ENCODE peak calls at places on chromosomes 5 and 9, in four cellular contexts. One of them, this sample, is unnamed.

GRCh38 chr9:126745574-126746411 is 59.0 kb upstream of the ZBTB43 start:
- DNase-seq in heart left ventricle: no peak
- DNase-seq in HCT116: no peak
- DNase-seq in transverse colon: no peak
- DNase-seq in this sample: no peak

GRCh38 chr5:154937186-154937717 is 759 bp downstream of the GEMIN5 start:
- DNase-seq in HCT116: no peak
- DNase-seq in heart left ventricle: no peak
- DNase-seq in transverse colon: no peak
- DNase-seq in this sample: no peak

GRCh38 chr5:38410304-38410990 is 146.0 kb downstream of the LIFR start:
- DNase-seq in heart left ventricle: no peak
- DNase-seq in transverse colon: no peak
- DNase-seq in HCT116: no peak
- DNase-seq in this sample: no peak

GRCh38 chr5:43242196-43242595 is 50.2 kb downstream of the NIM1K start:
- DNase-seq in transverse colon: no peak
- DNase-seq in heart left ventricle: no peak
- DNase-seq in HCT116: no peak
- DNase-seq in this sample: no peak

GRCh38 chr9:96674914-96675538 is 19.9 kb upstream of the PRXL2C start:
- DNase-seq in transverse colon: no peak
- DNase-seq in HCT116: peak; percentile 81
- DNase-seq in heart left ventricle: no peak
- DNase-seq in this sample: peak; percentile 82

GRCh38 chr5:3202570-3202969 is 393.1 kb upstream of the IRX1 start:
- DNase-seq in HCT116: no peak
- DNase-seq in heart left ventricle: no peak
- DNase-seq in transverse colon: no peak
- DNase-seq in this sample: no peak

GRCh38 chr9:129414377-129415021 is 206.4 kb downstream of the C9orf50 start:
- DNase-seq in HCT116: no peak
- DNase-seq in transverse colon: peak; percentile 45
- DNase-seq in heart left ventricle: peak; percentile 43
- DNase-seq in this sample: no peak

GRCh38 chr5:151660616-151661015 is 26.1 kb downstream of the SPARC start:
- DNase-seq in transverse colon: no peak
- DNase-seq in heart left ventricle: no peak
- DNase-seq in HCT116: no peak
- DNase-seq in this sample: peak; percentile 35

GRCh38 chr5:176573564-176574296 is 24.6 kb downstream of the CDHR2 start:
- DNase-seq in transverse colon: peak; percentile 73
- DNase-seq in heart left ventricle: peak; percentile 70
- DNase-seq in HCT116: peak; percentile 32
- DNase-seq in this sample: peak; percentile 70

GRCh38 chr5:38616061-38616460 is 59.6 kb upstream of the LIFR start:
- DNase-seq in heart left ventricle: no peak
- DNase-seq in transverse colon: no peak
- DNase-seq in HCT116: no peak
- DNase-seq in this sample: no peak

GRCh38 chr9:113538131-113538530 is 74.6 kb downstream of the RGS3 start:
- DNase-seq in HCT116: no peak
- DNase-seq in transverse colon: no peak
- DNase-seq in heart left ventricle: no peak
- DNase-seq in this sample: no peak

GRCh38 chr5:156380846-156381245 is 53.9 kb downstream of the SGCD start:
- DNase-seq in HCT116: no peak
- DNase-seq in transverse colon: no peak
- DNase-seq in heart left ventricle: no peak
- DNase-seq in this sample: no peak

GRCh38 chr9:114034176-114034575 is 43.9 kb downstream of the AMBP start:
- DNase-seq in transverse colon: no peak
- DNase-seq in HCT116: no peak
- DNase-seq in heart left ventricle: no peak
- DNase-seq in this sample: no peak

GRCh38 chr9:77177894-77178794 is 810 bp downstream of the VPS13A start:
- DNase-seq in heart left ventricle: peak; percentile 49
- DNase-seq in transverse colon: peak; percentile 53
- DNase-seq in HCT116: no peak
- DNase-seq in this sample: peak; percentile 48

GRCh38 chr5:1545798-1546355 is 22.1 kb upstream of the LPCAT1 start:
- DNase-seq in transverse colon: no peak
- DNase-seq in heart left ventricle: no peak
- DNase-seq in HCT116: no peak
- DNase-seq in this sample: no peak

GRCh38 chr9:12681620-12682019 is 11.6 kb upstream of the TYRP1 start:
- DNase-seq in HCT116: no peak
- DNase-seq in transverse colon: no peak
- DNase-seq in heart left ventricle: no peak
- DNase-seq in this sample: no peak

GRCh38 chr5:150412319-150413175 is at the start of gene CD74:
- DNase-seq in transverse colon: peak; percentile 92
- DNase-seq in heart left ventricle: peak; percentile 89
- DNase-seq in HCT116: no peak
- DNase-seq in this sample: no peak

GRCh38 chr5:150410524-150411244 is 2.0 kb downstream of the CD74 start:
- DNase-seq in HCT116: peak; percentile 49
- DNase-seq in transverse colon: peak; percentile 81
- DNase-seq in heart left ventricle: peak; percentile 76
- DNase-seq in this sample: peak; percentile 75

GRCh38 chr5:150407097-150407720 is 5.5 kb downstream of the CD74 start:
- DNase-seq in HCT116: no peak
- DNase-seq in transverse colon: no peak
- DNase-seq in heart left ventricle: no peak
- DNase-seq in this sample: no peak

GRCh38 chr5:150411245-150411979 is 1.3 kb downstream of the CD74 start:
- DNase-seq in heart left ventricle: peak; percentile 67
- DNase-seq in transverse colon: peak; percentile 74
- DNase-seq in HCT116: no peak
- DNase-seq in this sample: no peak

GRCh38 chr5:150409638-150410523 is 2.8 kb downstream of the CD74 start:
- DNase-seq in transverse colon: peak; percentile 84
- DNase-seq in HCT116: peak; percentile 81
- DNase-seq in heart left ventricle: peak; percentile 87
- DNase-seq in this sample: peak; percentile 97
- TF ChIP-seq POLR2A in transverse colon: peak; percentile 37
- TF ChIP-seq POLR2A in HCT116: no peak
- TF ChIP-seq POLR2A in heart left ventricle: no peak
- TF ChIP-seq POLR2A in this sample: no peak

DNA sequence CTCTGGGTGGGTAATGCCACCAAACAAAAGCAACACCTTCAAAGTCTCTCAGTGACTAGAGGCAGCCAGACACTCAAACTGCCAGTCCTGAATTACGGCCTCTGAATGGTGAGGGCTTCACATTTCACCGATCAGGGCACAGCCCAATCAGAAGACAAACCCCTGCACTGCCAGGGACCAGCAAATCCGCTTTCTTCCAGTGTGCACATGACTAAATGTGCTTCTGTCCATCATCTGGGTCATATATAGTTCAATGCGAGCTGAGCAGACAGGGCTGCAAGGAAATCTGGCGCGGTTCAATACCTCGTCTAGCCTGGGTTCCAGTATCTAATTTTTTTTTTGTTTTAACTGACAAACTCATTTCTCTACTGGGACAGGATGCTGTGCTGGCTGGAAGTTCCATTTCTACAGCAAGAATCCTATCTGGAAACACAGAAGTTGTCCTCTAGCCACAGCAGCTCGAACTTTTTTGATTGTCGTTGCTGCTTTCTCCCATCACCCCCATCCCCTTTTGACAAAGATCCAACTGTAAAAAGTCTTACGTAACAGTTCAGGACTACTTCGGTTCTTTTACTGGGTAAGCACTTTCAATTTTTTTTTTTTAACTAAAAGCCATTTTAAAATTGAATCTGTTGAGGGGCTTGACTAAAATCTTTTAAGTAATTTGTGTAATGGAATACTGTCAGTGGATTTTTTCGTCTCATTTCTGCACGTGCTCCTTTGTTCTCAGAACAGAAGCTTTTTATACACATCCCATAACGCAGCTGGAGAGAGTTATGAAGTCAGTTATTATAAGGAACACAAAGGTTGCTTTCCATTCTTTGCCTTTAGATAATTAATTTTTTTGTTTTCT is 112.7 kb downstream of the NR6A1 start:
- DNase-seq in heart left ventricle: peak; percentile 82
- DNase-seq in HCT116: peak; percentile 93
- DNase-seq in transverse colon: peak; percentile 62
- DNase-seq in this sample: peak; percentile 88
- TF ChIP-seq POLR2A in heart left ventricle: no peak
- TF ChIP-seq POLR2A in HCT116: peak; percentile 90
- TF ChIP-seq POLR2A in transverse colon: peak; percentile 70
- TF ChIP-seq POLR2A in this sample: peak; percentile 81

DNA sequence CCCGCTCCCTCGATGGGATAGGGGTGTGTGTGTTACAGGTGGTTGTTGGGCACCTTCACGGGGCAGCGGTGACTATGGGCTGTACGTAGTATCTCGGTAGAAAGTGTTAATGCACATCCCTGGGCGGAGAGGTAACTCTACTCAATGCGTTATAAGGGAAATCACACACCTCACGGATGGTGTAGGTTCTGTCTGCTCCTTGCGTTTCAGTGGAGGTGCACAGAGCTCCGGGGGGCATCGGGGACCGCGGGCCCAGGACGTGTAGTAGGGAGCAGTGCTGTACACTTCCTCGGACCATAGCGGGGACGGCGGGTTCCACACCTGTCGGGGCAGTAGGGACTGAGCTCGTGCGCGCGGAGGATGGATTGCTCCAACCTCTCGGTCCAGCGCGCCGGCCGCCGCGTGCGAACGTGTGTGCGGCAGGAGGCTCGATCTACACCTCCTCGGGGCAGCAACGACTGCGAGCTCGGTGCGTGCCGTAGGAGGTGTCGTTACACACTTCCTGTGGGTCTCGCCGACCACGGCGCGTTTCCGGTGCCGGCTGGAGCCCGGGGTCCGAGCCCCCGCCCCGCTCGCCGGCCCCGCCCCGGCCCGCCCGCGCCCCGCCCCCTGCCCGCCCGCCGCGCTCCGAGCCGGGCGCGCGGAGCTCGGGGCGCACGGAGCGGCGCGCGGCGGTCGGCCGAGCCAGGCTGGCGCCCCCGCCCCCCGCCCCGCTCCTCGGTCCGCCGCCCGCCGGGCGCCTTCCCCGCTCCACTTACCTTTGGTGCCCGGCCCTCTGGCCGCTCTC is at the start of gene KIAA1958:
- DNase-seq in HCT116: peak; percentile 63
- DNase-seq in transverse colon: peak; percentile 89
- DNase-seq in heart left ventricle: peak; percentile 82
- DNase-seq in this sample: peak; percentile 81
- TF ChIP-seq POLR2A in HCT116: peak; percentile 88
- TF ChIP-seq POLR2A in transverse colon: peak; percentile 61
- TF ChIP-seq POLR2A in heart left ventricle: no peak
- TF ChIP-seq POLR2A in this sample: peak; percentile 80

DNA sequence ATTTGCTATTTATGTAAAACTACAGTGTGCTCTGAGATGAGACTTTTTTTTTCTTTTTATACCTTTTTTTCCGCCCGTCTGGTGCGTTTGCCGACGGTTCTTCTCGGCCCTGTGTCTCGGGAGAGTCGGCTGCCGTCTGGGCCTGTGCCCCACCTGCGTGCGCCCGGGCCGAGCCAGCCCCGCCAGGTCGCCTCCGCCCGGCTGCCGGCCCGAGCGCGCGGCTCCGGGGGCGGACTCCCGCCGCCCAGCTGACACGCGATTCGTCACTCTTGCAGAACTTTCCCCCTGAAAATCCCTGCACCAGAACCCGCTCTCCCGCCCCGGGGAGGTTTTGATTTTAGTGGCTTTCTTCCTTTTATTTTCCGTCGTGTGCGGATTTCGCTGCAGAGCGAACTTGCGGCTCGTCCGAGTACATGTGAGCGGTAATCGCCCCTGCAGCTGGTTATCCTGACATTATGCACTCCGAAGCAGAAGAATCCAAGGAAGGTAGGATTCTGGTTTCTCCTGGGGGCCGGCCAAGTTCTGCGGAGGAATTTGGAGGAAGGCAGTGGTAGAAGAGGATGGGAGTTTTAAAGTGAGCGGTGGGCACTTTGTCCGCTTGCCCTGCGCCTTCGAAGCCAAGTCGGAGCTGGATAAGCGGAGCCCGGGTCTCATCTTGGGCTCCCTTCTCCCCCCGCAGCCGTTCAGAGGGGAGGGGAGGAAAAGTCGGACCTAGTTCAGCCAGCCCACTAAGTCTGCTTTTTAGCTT is at the start of gene TNFAIP8:
- DNase-seq in heart left ventricle: peak; percentile 71
- DNase-seq in HCT116: no peak
- DNase-seq in transverse colon: peak; percentile 59
- DNase-seq in this sample: peak; percentile 58
- TF ChIP-seq POLR2A in heart left ventricle: no peak
- TF ChIP-seq POLR2A in HCT116: no peak
- TF ChIP-seq POLR2A in transverse colon: peak; percentile 25
- TF ChIP-seq POLR2A in this sample: no peak

DNA sequence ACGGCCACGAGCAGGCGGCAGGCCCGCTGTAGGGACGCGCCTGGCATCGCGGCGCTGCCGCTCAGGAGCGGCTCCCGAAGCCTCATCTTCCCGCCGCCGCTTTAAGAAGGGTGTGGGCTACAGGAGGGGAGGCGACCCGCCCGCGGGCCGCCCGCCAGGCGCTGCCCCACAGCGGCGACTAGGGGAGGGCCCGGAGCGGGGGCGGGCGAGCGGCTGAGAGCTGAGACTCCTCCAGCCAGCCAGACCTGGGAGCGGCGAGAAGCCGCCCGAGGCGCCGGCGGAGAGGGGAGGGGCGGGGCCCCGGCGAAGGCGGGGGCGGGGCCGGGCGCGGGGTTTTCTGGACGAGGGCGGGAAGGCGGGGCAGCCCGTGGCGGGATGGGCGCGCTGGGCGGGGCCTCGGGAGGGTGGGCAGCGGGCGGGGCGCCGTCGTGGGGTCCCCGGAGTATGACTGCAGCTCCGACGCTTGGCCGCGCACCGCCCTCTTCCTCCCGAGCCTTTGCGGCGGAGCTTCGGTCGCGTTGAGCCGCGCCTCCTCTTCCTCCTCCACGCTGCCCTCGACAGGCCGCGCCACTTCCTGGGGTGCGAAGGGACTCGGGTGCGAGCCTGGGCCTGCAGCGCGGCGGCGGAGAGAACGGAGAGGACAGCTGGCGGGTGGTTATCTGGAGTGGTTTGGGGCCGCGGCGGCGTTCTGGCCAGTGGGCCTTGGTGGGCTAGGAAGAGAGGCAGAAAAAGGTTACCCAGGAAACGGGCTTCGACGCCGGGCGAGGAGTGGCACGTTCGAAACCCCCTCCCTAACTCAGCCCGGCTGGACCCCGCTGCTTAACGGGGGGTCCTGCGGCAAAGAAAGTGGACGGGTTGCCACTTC is at the start of gene B4GALT1:
- DNase-seq in transverse colon: peak; percentile 97
- DNase-seq in HCT116: peak; percentile 41
- DNase-seq in heart left ventricle: peak; percentile 98
- DNase-seq in this sample: peak; percentile 68
- TF ChIP-seq POLR2A in transverse colon: peak; percentile 88
- TF ChIP-seq POLR2A in HCT116: peak; percentile 61
- TF ChIP-seq POLR2A in heart left ventricle: peak; percentile 76
- TF ChIP-seq POLR2A in this sample: peak; percentile 96